ENCODE peak calls at places on chromosome 22, in six cellular contexts. One of them, this sample, is unnamed. For H3K27me3, the result is how much of the 10 kb centered on the place peaks cover.

GRCh38 chr22:46017166-46017565 is 40.2 kb upstream of the WNT7B start:
- DNase-seq in pancreas: no peak
- DNase-seq in cardiac muscle cell: no peak
- DNase-seq in right lobe of liver: no peak
- DNase-seq in psoas muscle: no peak
- DNase-seq in lower lobe of right lung: no peak
- DNase-seq in this sample: no peak

GRCh38 chr22:29208502-29208862 is 2.8 kb downstream of the EMID1 start:
- DNase-seq in pancreas: no peak
- DNase-seq in cardiac muscle cell: no peak
- DNase-seq in right lobe of liver: no peak
- DNase-seq in psoas muscle: no peak
- DNase-seq in lower lobe of right lung: no peak
- DNase-seq in this sample: no peak

GRCh38 chr22:36397081-36397766 is 9.5 kb upstream of the MYH9 start:
- DNase-seq in pancreas: no peak
- DNase-seq in cardiac muscle cell: no peak
- DNase-seq in right lobe of liver: no peak
- DNase-seq in psoas muscle: no peak
- DNase-seq in lower lobe of right lung: peak
- DNase-seq in this sample: no peak

GRCh38 chr22:36442506-36443197 is 38.8 kb downstream of the TXN2 start:
- DNase-seq in pancreas: no peak
- DNase-seq in cardiac muscle cell: no peak
- DNase-seq in right lobe of liver: no peak
- DNase-seq in psoas muscle: no peak
- DNase-seq in lower lobe of right lung: no peak
- DNase-seq in this sample: no peak

GRCh38 chr22:33006220-33006954 is 51.8 kb downstream of the SYN3 start:
- DNase-seq in pancreas: no peak
- DNase-seq in cardiac muscle cell: no peak
- DNase-seq in right lobe of liver: peak
- DNase-seq in psoas muscle: no peak
- DNase-seq in lower lobe of right lung: no peak
- DNase-seq in this sample: no peak

GRCh38 chr22:41668971-41669911 is 19.4 kb downstream of the SNU13 start:
- DNase-seq in pancreas: no peak
- DNase-seq in cardiac muscle cell: no peak
- DNase-seq in right lobe of liver: no peak
- DNase-seq in psoas muscle: no peak
- DNase-seq in lower lobe of right lung: no peak
- DNase-seq in this sample: no peak

GRCh38 chr22:29820941-29821789 is 16.9 kb downstream of the ASCC2 start:
- DNase-seq in pancreas: peak
- DNase-seq in cardiac muscle cell: peak
- DNase-seq in right lobe of liver: peak
- DNase-seq in psoas muscle: peak
- DNase-seq in lower lobe of right lung: peak
- DNase-seq in this sample: peak

GRCh38 chr22:45704648-45705047 is 33.0 kb downstream of the ATXN10 start:
- DNase-seq in pancreas: no peak
- DNase-seq in cardiac muscle cell: no peak
- DNase-seq in right lobe of liver: no peak
- DNase-seq in psoas muscle: no peak
- DNase-seq in lower lobe of right lung: no peak
- DNase-seq in this sample: no peak

GRCh38 chr22:46073683-46074504 is 76.4 kb upstream of the PPARA start:
- DNase-seq in pancreas: no peak
- DNase-seq in cardiac muscle cell: peak
- DNase-seq in right lobe of liver: peak
- DNase-seq in psoas muscle: peak
- DNase-seq in lower lobe of right lung: peak
- DNase-seq in this sample: peak

GRCh38 chr22:29030016-29030617 is 31.5 kb downstream of the C22orf31 start:
- DNase-seq in pancreas: no peak
- DNase-seq in cardiac muscle cell: no peak
- DNase-seq in right lobe of liver: no peak
- DNase-seq in psoas muscle: no peak
- DNase-seq in lower lobe of right lung: no peak
- DNase-seq in this sample: no peak

DNA sequence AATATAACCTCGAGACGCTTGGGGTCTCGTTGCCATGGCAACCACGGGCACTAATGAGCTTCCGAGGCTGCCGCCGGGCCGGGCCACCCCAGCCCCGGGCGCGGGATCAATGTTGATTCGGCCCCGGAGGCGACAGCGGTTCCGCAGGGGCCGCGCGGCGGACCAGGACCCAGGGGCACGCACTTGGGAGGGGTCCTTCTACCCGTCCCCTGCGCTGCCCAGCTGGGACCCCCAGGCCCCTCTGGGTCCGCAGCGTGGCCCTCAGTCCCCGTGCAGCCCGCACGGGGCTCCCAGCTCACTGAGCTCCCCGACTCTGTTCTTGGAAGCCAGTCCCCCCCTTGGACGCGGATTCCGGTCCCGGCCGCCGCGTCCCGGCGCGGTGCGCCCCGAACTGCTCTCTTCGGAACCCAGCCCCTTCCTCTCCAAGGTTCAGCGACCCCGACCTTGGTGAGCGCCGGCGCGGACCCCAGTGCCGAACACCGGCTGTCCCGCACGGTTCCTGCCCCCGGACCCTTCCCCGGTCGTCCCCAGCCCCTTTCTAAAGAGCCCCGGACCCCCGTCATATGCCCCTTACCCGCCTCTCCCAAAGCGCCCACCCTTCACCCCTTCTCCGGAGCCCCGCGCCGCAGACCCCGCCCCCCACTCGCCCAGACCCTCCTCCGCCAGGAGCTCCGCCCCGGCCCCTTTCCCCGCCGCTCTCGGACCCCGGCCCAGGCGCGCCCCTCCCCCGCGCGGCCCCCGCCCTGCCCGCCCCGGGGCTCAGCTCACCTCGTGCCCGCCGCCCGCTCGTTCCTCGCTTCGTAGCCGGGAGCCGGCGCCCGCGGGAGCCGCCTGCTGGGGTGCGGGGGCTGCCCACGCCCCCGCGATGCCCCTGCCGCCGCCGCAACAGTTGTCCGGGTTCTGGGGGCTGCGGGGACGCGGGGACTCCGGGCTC is 18.2 kb upstream of the SHISAL1 start:
- DNase-seq in pancreas: no peak
- DNase-seq in cardiac muscle cell: peak
- DNase-seq in right lobe of liver: no peak
- DNase-seq in psoas muscle: no peak
- DNase-seq in lower lobe of right lung: no peak
- DNase-seq in this sample: no peak
- H3K27me3 ChIP-seq in pancreas: under half
- H3K27me3 ChIP-seq in cardiac muscle cell: half or more
- H3K27me3 ChIP-seq in right lobe of liver: under half
- H3K27me3 ChIP-seq in psoas muscle: under half
- H3K27me3 ChIP-seq in lower lobe of right lung: half or more
- H3K27me3 ChIP-seq in this sample: under half

GRCh38 chr22:20238567-20239062 is 29.5 kb downstream of the RTN4R start:
- DNase-seq in pancreas: peak
- DNase-seq in cardiac muscle cell: peak
- DNase-seq in right lobe of liver: peak
- DNase-seq in psoas muscle: peak
- DNase-seq in lower lobe of right lung: peak
- DNase-seq in this sample: peak
- H3K27me3 ChIP-seq in pancreas: under half
- H3K27me3 ChIP-seq in cardiac muscle cell: under half
- H3K27me3 ChIP-seq in right lobe of liver: under half
- H3K27me3 ChIP-seq in psoas muscle: under half
- H3K27me3 ChIP-seq in lower lobe of right lung: under half
- H3K27me3 ChIP-seq in this sample: under half

GRCh38 chr22:39501644-39502108 is 414 bp upstream of the MIEF1 start:
- DNase-seq in pancreas: no peak
- DNase-seq in cardiac muscle cell: no peak
- DNase-seq in right lobe of liver: no peak
- DNase-seq in psoas muscle: no peak
- DNase-seq in lower lobe of right lung: no peak
- DNase-seq in this sample: no peak
- H3K27me3 ChIP-seq in pancreas: under half
- H3K27me3 ChIP-seq in cardiac muscle cell: under half
- H3K27me3 ChIP-seq in right lobe of liver: under half
- H3K27me3 ChIP-seq in psoas muscle: under half
- H3K27me3 ChIP-seq in lower lobe of right lung: under half
- H3K27me3 ChIP-seq in this sample: under half

GRCh38 chr22:47240116-47240515 is 477.7 kb downstream of the TBC1D22A start:
- DNase-seq in pancreas: no peak
- DNase-seq in cardiac muscle cell: no peak
- DNase-seq in right lobe of liver: no peak
- DNase-seq in psoas muscle: no peak
- DNase-seq in lower lobe of right lung: no peak
- DNase-seq in this sample: no peak
- H3K27me3 ChIP-seq in pancreas: under half
- H3K27me3 ChIP-seq in cardiac muscle cell: under half
- H3K27me3 ChIP-seq in right lobe of liver: under half
- H3K27me3 ChIP-seq in psoas muscle: under half
- H3K27me3 ChIP-seq in lower lobe of right lung: under half
- H3K27me3 ChIP-seq in this sample: under half

DNA sequence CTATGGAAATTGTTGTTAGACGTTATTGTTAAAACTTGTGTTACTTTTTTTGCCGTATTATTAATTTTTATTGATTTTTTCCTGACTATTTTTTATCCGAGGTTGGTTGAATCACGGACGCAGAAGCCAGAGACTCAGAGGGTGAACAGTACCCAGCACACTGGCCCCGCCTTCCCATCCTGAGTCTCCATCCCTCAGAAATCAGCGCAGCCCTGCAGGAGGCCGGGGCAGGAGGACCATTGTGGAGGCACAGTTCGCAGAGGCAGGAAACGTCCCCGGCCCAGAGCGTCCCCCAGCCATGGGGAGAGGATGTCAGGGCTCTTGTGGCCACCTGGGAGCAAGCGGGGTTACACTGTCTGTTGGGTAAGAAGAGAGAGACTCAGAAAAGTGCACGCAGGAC is 843.0 kb downstream of the BRD1 start:
- DNase-seq in pancreas: no peak
- DNase-seq in cardiac muscle cell: no peak
- DNase-seq in right lobe of liver: no peak
- DNase-seq in psoas muscle: no peak
- DNase-seq in lower lobe of right lung: no peak
- DNase-seq in this sample: no peak
- H3K27me3 ChIP-seq in pancreas: under half
- H3K27me3 ChIP-seq in cardiac muscle cell: under half
- H3K27me3 ChIP-seq in right lobe of liver: under half
- H3K27me3 ChIP-seq in psoas muscle: under half
- H3K27me3 ChIP-seq in lower lobe of right lung: under half
- H3K27me3 ChIP-seq in this sample: under half